ENCODE peak calls at places on chromosomes 2 and 18, in four cellular contexts. L is brain microvascular endothelial cell, F is nucleus accumbens, U is hypothalamus. G is an unnamed sample.

GRCh38 chr2:212538156-212539144 is at the start of gene ERBB4:
- DNase-seq in L (no peak), F (peak), U (no peak), G (no peak)

GRCh38 chr2:185374878-185375277 is 363.7 kb upstream of the FSIP2 start:
- DNase-seq in L (no peak), F (no peak), U (no peak), G (no peak)

GRCh38 chr2:28049416-28049815 is 158.9 kb downstream of the BABAM2 start:
- DNase-seq in L (no peak), F (no peak), U (no peak), G (peak)

GRCh38 chr2:45612741-45613140 is 1.7 kb upstream of the SRBD1 start:
- DNase-seq in L (no peak), F (no peak), U (no peak), G (no peak)

GRCh38 chr2:177362499-177362898 is 30.1 kb upstream of the AGPS start:
- DNase-seq in L (no peak), F (no peak), U (no peak), G (no peak)

GRCh38 chr2:64412671-64413070 is 41.3 kb upstream of the LGALSL start:
- DNase-seq in L (no peak), F (no peak), U (no peak), G (no peak)

GRCh38 chr18:59929621-59930295 is 30.0 kb downstream of the PMAIP1 start:
- DNase-seq in L (no peak), F (no peak), U (no peak), G (peak)

GRCh38 chr2:157404363-157404762 is 39.5 kb downstream of the CYTIP start:
- DNase-seq in L (no peak), F (no peak), U (no peak), G (no peak)

GRCh38 chr2:99975386-99975785 is 167.0 kb downstream of the AFF3 start:
- DNase-seq in L (peak), F (no peak), U (no peak), G (peak)

GRCh38 chr2:241659150-241659739 is 21.8 kb downstream of the ATG4B start:
- DNase-seq in L (peak), F (no peak), U (peak), G (peak)

GRCh38 chr2:241218131-241219029 is 29.9 kb downstream of the ANO7 start:
- DNase-seq in L (no peak), F (no peak), U (no peak), G (peak)